ENCODE peak calls at places on chromosomes 4 and X, in four cellular contexts. One of them, this sample, is unnamed.

GRCh38 chr4:95540227-95540626 is 8.5 kb downstream of the UNC5C start:
- DNase-seq in natural killer cell: no peak
- DNase-seq in testis: no peak
- DNase-seq in colonic mucosa: no peak
- DNase-seq in this sample: no peak

GRCh38 chr4:127048371-127049085 is 584.2 kb upstream of the INTU start:
- DNase-seq in natural killer cell: no peak
- DNase-seq in testis: no peak
- DNase-seq in colonic mucosa: no peak
- DNase-seq in this sample: no peak

GRCh38 chrX:137428777-137429564 is 137.0 kb upstream of the ZIC3 start:
- DNase-seq in natural killer cell: no peak
- DNase-seq in testis: no peak
- DNase-seq in colonic mucosa: no peak
- DNase-seq in this sample: no peak

GRCh38 chr4:53068755-53069154 is 206.6 kb downstream of the RASL11B start:
- DNase-seq in natural killer cell: no peak
- DNase-seq in testis: no peak
- DNase-seq in colonic mucosa: no peak
- DNase-seq in this sample: no peak

GRCh38 chr4:4960574-4960973 is 58.7 kb downstream of the CYTL1 start:
- DNase-seq in natural killer cell: no peak
- DNase-seq in testis: no peak
- DNase-seq in colonic mucosa: no peak
- DNase-seq in this sample: no peak

GRCh38 chr4:118845552-118846065 is 9.7 kb upstream of the SEC24D start:
- DNase-seq in natural killer cell: no peak
- DNase-seq in testis: no peak
- DNase-seq in colonic mucosa: no peak
- DNase-seq in this sample: no peak

GRCh38 chrX:43469391-43470054 is 186.6 kb upstream of the MAOA start:
- DNase-seq in natural killer cell: no peak
- DNase-seq in testis: no peak
- DNase-seq in colonic mucosa: no peak
- DNase-seq in this sample: no peak

GRCh38 chr4:7868430-7868775 is 71.3 kb downstream of the AFAP1 start:
- DNase-seq in natural killer cell: no peak
- DNase-seq in testis: no peak
- DNase-seq in colonic mucosa: no peak
- DNase-seq in this sample: no peak

GRCh38 chrX:109655802-109656201 is 30.8 kb upstream of the KCNE5 start:
- DNase-seq in natural killer cell: no peak
- DNase-seq in testis: no peak
- DNase-seq in colonic mucosa: no peak
- DNase-seq in this sample: no peak

GRCh38 chrX:13607356-13607995 is 38.1 kb downstream of the EGFL6 start:
- DNase-seq in natural killer cell: no peak
- DNase-seq in testis: no peak
- DNase-seq in colonic mucosa: no peak
- DNase-seq in this sample: no peak

GRCh38 chrX:121641560-121641959 is 594.1 kb downstream of the GLUD2 start:
- DNase-seq in natural killer cell: no peak
- DNase-seq in testis: no peak
- DNase-seq in colonic mucosa: no peak
- DNase-seq in this sample: no peak

GRCh38 chrX:20361890-20362262 is 95.2 kb upstream of the RPS6KA3 start:
- DNase-seq in natural killer cell: no peak
- DNase-seq in testis: no peak
- DNase-seq in colonic mucosa: no peak
- DNase-seq in this sample: no peak

GRCh38 chr4:38002451-38003071 is 42.4 kb downstream of the PTTG2 start:
- DNase-seq in natural killer cell: no peak
- DNase-seq in testis: no peak
- DNase-seq in colonic mucosa: no peak
- DNase-seq in this sample: no peak

GRCh38 chr4:55871299-55871800 is 17.9 kb downstream of the EXOC1 start:
- DNase-seq in natural killer cell: no peak
- DNase-seq in testis: no peak
- DNase-seq in colonic mucosa: no peak
- DNase-seq in this sample: no peak

GRCh38 chrX:69297521-69297920 is 132.3 kb upstream of the PJA1 start:
- DNase-seq in natural killer cell: no peak
- DNase-seq in testis: no peak
- DNase-seq in colonic mucosa: no peak
- DNase-seq in this sample: no peak